ENCODE peak calls at places on chromosomes 3 and 15, in six cellular contexts. One of them, this sample, is unnamed.
A peak's percentile ranks its signal among the peaks of the same experiment; 100 is the strongest.

GRCh38 chr15:57920916-57921315 is 144.6 kb downstream of the ALDH1A2 start:
- DNase-seq in coronary artery: no peak
- DNase-seq in AG09309: no peak
- DNase-seq in colonic mucosa: no peak
- DNase-seq in OCI-LY7: no peak
- DNase-seq in IMR-90: no peak
- DNase-seq in this sample: no peak

GRCh38 chr3:177337548-177338331 is 140.5 kb upstream of the TBL1XR1 start:
- DNase-seq in colonic mucosa: no peak
- DNase-seq in coronary artery: no peak
- DNase-seq in AG09309: no peak
- DNase-seq in OCI-LY7: no peak
- DNase-seq in IMR-90: peak; percentile 82
- DNase-seq in this sample: no peak

GRCh38 chr15:39642011-39642640 is 61.2 kb downstream of the THBS1 start:
- DNase-seq in AG09309: peak; percentile 37
- DNase-seq in coronary artery: no peak
- DNase-seq in OCI-LY7: no peak
- DNase-seq in IMR-90: peak; percentile 76
- DNase-seq in colonic mucosa: no peak
- DNase-seq in this sample: no peak

GRCh38 chr3:185199671-185200070 is 46.8 kb upstream of the C3orf70 start:
- DNase-seq in OCI-LY7: no peak
- DNase-seq in colonic mucosa: no peak
- DNase-seq in IMR-90: no peak
- DNase-seq in coronary artery: no peak
- DNase-seq in AG09309: no peak
- DNase-seq in this sample: no peak

GRCh38 chr15:39756806-39757522 is 25.7 kb downstream of the FSIP1 start:
- DNase-seq in coronary artery: no peak
- DNase-seq in OCI-LY7: peak; percentile 69
- DNase-seq in AG09309: peak; percentile 55
- DNase-seq in colonic mucosa: peak; percentile 48
- DNase-seq in IMR-90: peak; percentile 83
- DNase-seq in this sample: peak; percentile 43

GRCh38 chr3:184815046-184815930 is 3.3 kb downstream of the VPS8 start:
- DNase-seq in coronary artery: no peak
- DNase-seq in AG09309: peak; percentile 31
- DNase-seq in IMR-90: peak; percentile 96
- DNase-seq in colonic mucosa: no peak
- DNase-seq in OCI-LY7: no peak
- DNase-seq in this sample: peak; percentile 26

GRCh38 chr3:70999730-71000129 is 583.8 kb downstream of the FOXP1 start:
- DNase-seq in OCI-LY7: no peak
- DNase-seq in IMR-90: peak; percentile 82
- DNase-seq in colonic mucosa: no peak
- DNase-seq in coronary artery: no peak
- DNase-seq in AG09309: no peak
- DNase-seq in this sample: peak; percentile 68

GRCh38 chr3:17753271-17753992 is 11.0 kb upstream of the TBC1D5 start:
- DNase-seq in AG09309: no peak
- DNase-seq in coronary artery: no peak
- DNase-seq in OCI-LY7: no peak
- DNase-seq in IMR-90: no peak
- DNase-seq in colonic mucosa: no peak
- DNase-seq in this sample: no peak

GRCh38 chr15:69757186-69757585 is 304.6 kb downstream of the RPLP1 start:
- DNase-seq in colonic mucosa: no peak
- DNase-seq in coronary artery: no peak
- DNase-seq in OCI-LY7: no peak
- DNase-seq in IMR-90: peak; percentile 21
- DNase-seq in AG09309: no peak
- DNase-seq in this sample: no peak

GRCh38 chr3:171978390-171978789 is 61.0 kb upstream of the FNDC3B start:
- DNase-seq in coronary artery: no peak
- DNase-seq in AG09309: no peak
- DNase-seq in colonic mucosa: no peak
- DNase-seq in IMR-90: no peak
- DNase-seq in OCI-LY7: no peak
- DNase-seq in this sample: no peak

GRCh38 chr3:171979081-171979480 is 60.3 kb upstream of the FNDC3B start:
- DNase-seq in IMR-90: no peak
- DNase-seq in colonic mucosa: no peak
- DNase-seq in OCI-LY7: no peak
- DNase-seq in coronary artery: no peak
- DNase-seq in AG09309: no peak
- DNase-seq in this sample: no peak

GRCh38 chr3:171977426-171977825 is 62.0 kb upstream of the FNDC3B start:
- DNase-seq in AG09309: no peak
- DNase-seq in OCI-LY7: no peak
- DNase-seq in colonic mucosa: no peak
- DNase-seq in coronary artery: no peak
- DNase-seq in IMR-90: no peak
- DNase-seq in this sample: no peak

GRCh38 chr3:171976526-171976925 is 62.9 kb upstream of the FNDC3B start:
- DNase-seq in OCI-LY7: no peak
- DNase-seq in IMR-90: peak; percentile 81
- DNase-seq in AG09309: no peak
- DNase-seq in colonic mucosa: no peak
- DNase-seq in coronary artery: no peak
- DNase-seq in this sample: no peak

DNA sequence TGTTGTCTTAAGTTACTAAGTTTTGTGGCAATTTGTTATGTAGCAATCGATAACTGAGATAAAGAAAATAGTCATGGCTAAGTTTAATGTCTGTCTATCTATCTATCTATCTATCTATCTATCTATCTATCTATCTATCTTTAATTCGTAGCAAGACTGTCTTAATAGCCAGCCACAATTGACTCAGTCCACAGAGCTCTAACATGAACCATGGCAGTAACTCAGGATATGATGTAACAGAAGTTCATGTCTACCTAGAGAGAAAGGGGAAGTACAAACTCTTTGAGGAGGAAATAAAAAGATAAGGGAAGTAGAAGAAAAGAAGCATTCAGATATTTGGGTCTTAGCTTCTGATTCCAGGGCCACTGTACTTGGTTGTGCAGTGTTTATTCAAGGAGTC is 61.5 kb upstream of the FNDC3B start:
- DNase-seq in OCI-LY7: peak; percentile 73
- DNase-seq in IMR-90: no peak
- DNase-seq in coronary artery: no peak
- DNase-seq in AG09309: no peak
- DNase-seq in colonic mucosa: no peak
- DNase-seq in this sample: no peak
- H3K4me3 ChIP-seq in OCI-LY7: peak overlapping the region; percentile 6
- H3K4me3 ChIP-seq in IMR-90: no peak overlapping the region
- H3K4me3 ChIP-seq in coronary artery: no peak overlapping the region
- H3K4me3 ChIP-seq in AG09309: no peak overlapping the region
- H3K4me3 ChIP-seq in colonic mucosa: no peak overlapping the region
- H3K4me3 ChIP-seq in this sample: no peak overlapping the region

GRCh38 chr15:33587773-33588172 is 277.0 kb downstream of the RYR3 start:
- DNase-seq in coronary artery: no peak
- DNase-seq in OCI-LY7: no peak
- DNase-seq in colonic mucosa: no peak
- DNase-seq in AG09309: no peak
- DNase-seq in IMR-90: no peak
- DNase-seq in this sample: no peak

GRCh38 chr15:33584797-33585196 is 274.0 kb downstream of the RYR3 start:
- DNase-seq in OCI-LY7: no peak
- DNase-seq in coronary artery: no peak
- DNase-seq in IMR-90: peak; percentile 12
- DNase-seq in AG09309: no peak
- DNase-seq in colonic mucosa: no peak
- DNase-seq in this sample: peak; percentile 35

GRCh38 chr15:33592864-33593263 is 282.1 kb downstream of the RYR3 start:
- DNase-seq in coronary artery: no peak
- DNase-seq in colonic mucosa: no peak
- DNase-seq in AG09309: no peak
- DNase-seq in OCI-LY7: no peak
- DNase-seq in IMR-90: no peak
- DNase-seq in this sample: no peak

GRCh38 chr15:33586791-33587697 is 276.3 kb downstream of the RYR3 start:
- DNase-seq in AG09309: no peak
- DNase-seq in IMR-90: no peak
- DNase-seq in OCI-LY7: no peak
- DNase-seq in coronary artery: no peak
- DNase-seq in colonic mucosa: no peak
- DNase-seq in this sample: no peak
- TF ChIP-seq CTCF in AG09309: no peak
- TF ChIP-seq CTCF in IMR-90: no peak
- TF ChIP-seq CTCF in OCI-LY7: no peak
- TF ChIP-seq CTCF in coronary artery: no peak
- TF ChIP-seq CTCF in colonic mucosa: no peak
- TF ChIP-seq CTCF in this sample: no peak

GRCh38 chr3:50302095-50303037 is 1.0 kb downstream of the HYAL1 start:
- DNase-seq in AG09309: no peak
- DNase-seq in coronary artery: peak; percentile 75
- DNase-seq in IMR-90: no peak
- DNase-seq in OCI-LY7: no peak
- DNase-seq in colonic mucosa: no peak
- DNase-seq in this sample: no peak
- H3K4me3 ChIP-seq in AG09309: no peak overlapping the region
- H3K4me3 ChIP-seq in coronary artery: peak overlapping the region; percentile 48
- H3K4me3 ChIP-seq in IMR-90: no peak overlapping the region
- H3K4me3 ChIP-seq in OCI-LY7: no peak overlapping the region
- H3K4me3 ChIP-seq in colonic mucosa: peak overlapping the region; percentile 4
- H3K4me3 ChIP-seq in this sample: no peak overlapping the region

GRCh38 chr3:169342652-169343051 is 320.9 kb downstream of the MECOM start:
- DNase-seq in coronary artery: no peak
- DNase-seq in IMR-90: no peak
- DNase-seq in AG09309: no peak
- DNase-seq in colonic mucosa: no peak
- DNase-seq in OCI-LY7: no peak
- DNase-seq in this sample: no peak
- TF ChIP-seq CTCF in coronary artery: no peak
- TF ChIP-seq CTCF in IMR-90: no peak
- TF ChIP-seq CTCF in AG09309: no peak
- TF ChIP-seq CTCF in colonic mucosa: no peak
- TF ChIP-seq CTCF in OCI-LY7: no peak
- TF ChIP-seq CTCF in this sample: no peak

GRCh38 chr3:9403463-9403862 is 6.0 kb downstream of the SETD5 start:
- DNase-seq in OCI-LY7: no peak
- DNase-seq in colonic mucosa: no peak
- DNase-seq in AG09309: no peak
- DNase-seq in coronary artery: no peak
- DNase-seq in IMR-90: no peak
- DNase-seq in this sample: no peak

GRCh38 chr3:9406856-9407626 is 9.6 kb downstream of the SETD5 start:
- DNase-seq in AG09309: no peak
- DNase-seq in colonic mucosa: no peak
- DNase-seq in coronary artery: no peak
- DNase-seq in OCI-LY7: no peak
- DNase-seq in IMR-90: no peak
- DNase-seq in this sample: no peak

GRCh38 chr3:9405756-9406155 is 8.3 kb downstream of the SETD5 start:
- DNase-seq in AG09309: no peak
- DNase-seq in coronary artery: no peak
- DNase-seq in IMR-90: no peak
- DNase-seq in OCI-LY7: no peak
- DNase-seq in colonic mucosa: no peak
- DNase-seq in this sample: no peak

GRCh38 chr3:9402410-9403228 is 5.2 kb downstream of the SETD5 start:
- DNase-seq in coronary artery: no peak
- DNase-seq in IMR-90: peak; percentile 52
- DNase-seq in colonic mucosa: peak; percentile 86
- DNase-seq in AG09309: no peak
- DNase-seq in OCI-LY7: no peak
- DNase-seq in this sample: no peak

DNA sequence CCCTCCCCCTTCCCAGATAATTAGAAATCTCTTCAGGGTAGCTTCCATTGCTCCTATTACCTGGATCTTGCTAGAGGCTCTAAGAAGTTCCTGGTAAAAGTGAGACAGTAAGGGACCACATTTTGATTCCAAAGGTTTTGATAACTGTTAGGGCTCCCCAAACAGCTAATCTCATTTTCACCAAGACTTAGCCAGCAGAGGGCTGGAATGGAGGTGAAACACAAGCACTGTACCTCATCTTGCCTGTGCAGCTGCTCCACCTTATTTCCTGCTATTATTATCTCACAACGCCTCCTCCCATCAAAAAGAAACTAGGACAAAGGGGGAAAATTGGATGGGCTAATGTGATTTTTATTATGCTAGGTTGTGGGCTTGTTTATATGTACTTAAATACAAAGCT is 7.3 kb downstream of the SETD5 start:
- DNase-seq in colonic mucosa: no peak
- DNase-seq in OCI-LY7: no peak
- DNase-seq in AG09309: no peak
- DNase-seq in IMR-90: no peak
- DNase-seq in coronary artery: no peak
- DNase-seq in this sample: no peak
- H3K4me3 ChIP-seq in colonic mucosa: no peak overlapping the region
- H3K4me3 ChIP-seq in OCI-LY7: no peak overlapping the region
- H3K4me3 ChIP-seq in AG09309: no peak overlapping the region
- H3K4me3 ChIP-seq in IMR-90: no peak overlapping the region
- H3K4me3 ChIP-seq in coronary artery: no peak overlapping the region
- H3K4me3 ChIP-seq in this sample: no peak overlapping the region

GRCh38 chr15:76330281-76330680 is 6.3 kb upstream of the ISL2 start:
- DNase-seq in IMR-90: peak; percentile 46
- DNase-seq in coronary artery: no peak
- DNase-seq in OCI-LY7: no peak
- DNase-seq in AG09309: no peak
- DNase-seq in colonic mucosa: peak; percentile 50
- DNase-seq in this sample: no peak
- TF ChIP-seq CTCF in IMR-90: peak; percentile 56
- TF ChIP-seq CTCF in coronary artery: peak; percentile 13
- TF ChIP-seq CTCF in OCI-LY7: peak; percentile 49
- TF ChIP-seq CTCF in AG09309: peak; percentile 74
- TF ChIP-seq CTCF in colonic mucosa: peak; percentile 61
- TF ChIP-seq CTCF in this sample: peak; percentile 57

GRCh38 chr3:197394464-197395321 is 96.3 kb upstream of the DLG1 start:
- DNase-seq in coronary artery: no peak
- DNase-seq in AG09309: peak; percentile 100
- DNase-seq in OCI-LY7: no peak
- DNase-seq in colonic mucosa: no peak
- DNase-seq in IMR-90: peak; percentile 99
- DNase-seq in this sample: peak; percentile 83

GRCh38 chr3:197399486-197399885 is 101.1 kb upstream of the DLG1 start:
- DNase-seq in IMR-90: no peak
- DNase-seq in OCI-LY7: no peak
- DNase-seq in colonic mucosa: no peak
- DNase-seq in coronary artery: no peak
- DNase-seq in AG09309: no peak
- DNase-seq in this sample: no peak

GRCh38 chr3:197398301-197398878 is 100.0 kb upstream of the DLG1 start:
- DNase-seq in coronary artery: no peak
- DNase-seq in colonic mucosa: no peak
- DNase-seq in OCI-LY7: no peak
- DNase-seq in IMR-90: no peak
- DNase-seq in AG09309: no peak
- DNase-seq in this sample: no peak

GRCh38 chr3:197393711-197394110 is 95.3 kb upstream of the DLG1 start:
- DNase-seq in colonic mucosa: no peak
- DNase-seq in AG09309: no peak
- DNase-seq in coronary artery: no peak
- DNase-seq in OCI-LY7: no peak
- DNase-seq in IMR-90: no peak
- DNase-seq in this sample: no peak

DNA sequence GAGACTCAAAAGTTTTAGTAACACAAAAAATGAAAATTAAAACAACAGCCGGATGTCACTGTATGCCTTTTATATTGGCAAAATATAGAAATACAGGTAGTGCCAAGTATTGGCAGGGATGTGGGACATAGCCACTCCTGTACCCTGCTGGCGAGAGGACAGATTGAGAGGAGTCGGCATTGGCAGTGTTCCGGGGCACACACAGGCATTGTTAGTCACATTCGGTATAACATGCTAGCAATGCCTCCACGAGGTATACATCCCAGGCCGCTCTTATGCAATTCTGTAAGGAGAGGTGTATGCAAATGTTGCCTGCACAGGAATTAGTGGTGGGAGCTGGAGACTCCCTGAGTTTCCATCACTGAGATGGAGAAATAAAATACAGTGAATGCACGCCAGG is 99.4 kb upstream of the DLG1 start:
- DNase-seq in coronary artery: no peak
- DNase-seq in colonic mucosa: no peak
- DNase-seq in OCI-LY7: no peak
- DNase-seq in AG09309: no peak
- DNase-seq in IMR-90: no peak
- DNase-seq in this sample: no peak
- H3K4me3 ChIP-seq in coronary artery: no peak overlapping the region
- H3K4me3 ChIP-seq in colonic mucosa: no peak overlapping the region
- H3K4me3 ChIP-seq in OCI-LY7: no peak overlapping the region
- H3K4me3 ChIP-seq in AG09309: no peak overlapping the region
- H3K4me3 ChIP-seq in IMR-90: no peak overlapping the region
- H3K4me3 ChIP-seq in this sample: no peak overlapping the region

This sample was measured in HFF-Myc.